ENCODE peak calls at places on chromosome 16, in nine cellular contexts. Y is epithelial cell of esophagus, I is adrenal gland, K is HFF-Myc, E is cardiac fibroblast, M is fibroblast of the aortic adventitia, T is AG09309, U is A549, X is lower lobe of right lung. D is an unnamed sample.

GRCh38 chr16:84633622-84634021 is 14.7 kb upstream of the KLHL36 start:
- DNase-seq in Y (no peak), I (no peak), K (no peak), E (peak; percentile 69), M (peak; percentile 40), T (no peak), U (no peak), X (peak; percentile 74), D (peak; percentile 58)

GRCh38 chr16:8555400-8555799 is 34.9 kb downstream of the TMEM114 start:
- DNase-seq in Y (no peak), I (no peak), K (no peak), E (no peak), M (no peak), T (no peak), U (no peak), X (no peak), D (no peak)

GRCh38 chr16:30472328-30472942 is at the start of gene ITGAL:
- DNase-seq in Y (peak; percentile 15), I (peak; percentile 26), K (no peak), E (no peak), M (no peak), T (no peak), U (no peak), X (peak; percentile 84), D (no peak)

GRCh38 chr16:80570106-80570478 is 29.3 kb downstream of the DYNLRB2 start:
- DNase-seq in Y (no peak), I (no peak), K (no peak), E (peak; percentile 62), M (peak; percentile 89), T (no peak), U (peak; percentile 4), X (no peak), D (peak; percentile 35)

GRCh38 chr16:68800257-68800875 is 43.0 kb upstream of the TANGO6 start:
- DNase-seq in Y (peak; percentile 84), I (peak; percentile 41), K (peak; percentile 69), E (peak; percentile 95), M (peak; percentile 96), T (peak; percentile 81), U (peak; percentile 77), X (no peak), D (no peak)

GRCh38 chr16:84774810-84775209 is 45.0 kb upstream of the CRISPLD2 start:
- DNase-seq in Y (peak; percentile 83), I (no peak), K (no peak), E (peak; percentile 88), M (peak; percentile 89), T (peak; percentile 68), U (no peak), X (no peak), D (no peak)

GRCh38 chr16:24737391-24737871 is 8.0 kb downstream of the TNRC6A start:
- DNase-seq in Y (peak; percentile 29), I (no peak), K (no peak), E (peak; percentile 54), M (peak; percentile 74), T (no peak), U (no peak), X (no peak), D (peak; percentile 30)

GRCh38 chr16:70370924-70371323 is 24.2 kb downstream of the DDX19A start:
- DNase-seq in Y (no peak), I (no peak), K (no peak), E (no peak), M (no peak), T (no peak), U (no peak), X (no peak), D (no peak)

GRCh38 chr16:85897384-85897783 is 1.6 kb upstream of the IRF8 start:
- DNase-seq in Y (no peak), I (no peak), K (no peak), E (no peak), M (no peak), T (no peak), U (no peak), X (no peak), D (no peak)

GRCh38 chr16:80158766-80159165 is 382.0 kb upstream of the DYNLRB2 start:
- DNase-seq in Y (peak; percentile 91), I (no peak), K (peak; percentile 44), E (no peak), M (peak; percentile 40), T (no peak), U (peak; percentile 38), X (no peak), D (no peak)

GRCh38 chr16:49103298-49103697 is 178.3 kb downstream of the CBLN1 start:
- DNase-seq in Y (no peak), I (no peak), K (no peak), E (no peak), M (no peak), T (no peak), U (no peak), X (no peak), D (no peak)

GRCh38 chr16:48542020-48542473 is 67.9 kb downstream of the N4BP1 start:
- DNase-seq in Y (peak; percentile 43), I (peak; percentile 57), K (no peak), E (peak; percentile 79), M (peak; percentile 77), T (no peak), U (peak; percentile 66), X (peak; percentile 75), D (no peak)

GRCh38 chr16:51982715-51983680 is 563.9 kb downstream of the TOX3 start:
- DNase-seq in Y (peak; percentile 81), I (peak; percentile 50), K (peak; percentile 41), E (peak; percentile 81), M (peak; percentile 86), T (peak; percentile 42), U (peak; percentile 76), X (no peak), D (peak; percentile 39)

GRCh38 chr16:49801290-49801689 is 54.6 kb downstream of the ZNF423 start:
- DNase-seq in Y (no peak), I (no peak), K (no peak), E (no peak), M (no peak), T (no peak), U (no peak), X (no peak), D (no peak)

DNA sequence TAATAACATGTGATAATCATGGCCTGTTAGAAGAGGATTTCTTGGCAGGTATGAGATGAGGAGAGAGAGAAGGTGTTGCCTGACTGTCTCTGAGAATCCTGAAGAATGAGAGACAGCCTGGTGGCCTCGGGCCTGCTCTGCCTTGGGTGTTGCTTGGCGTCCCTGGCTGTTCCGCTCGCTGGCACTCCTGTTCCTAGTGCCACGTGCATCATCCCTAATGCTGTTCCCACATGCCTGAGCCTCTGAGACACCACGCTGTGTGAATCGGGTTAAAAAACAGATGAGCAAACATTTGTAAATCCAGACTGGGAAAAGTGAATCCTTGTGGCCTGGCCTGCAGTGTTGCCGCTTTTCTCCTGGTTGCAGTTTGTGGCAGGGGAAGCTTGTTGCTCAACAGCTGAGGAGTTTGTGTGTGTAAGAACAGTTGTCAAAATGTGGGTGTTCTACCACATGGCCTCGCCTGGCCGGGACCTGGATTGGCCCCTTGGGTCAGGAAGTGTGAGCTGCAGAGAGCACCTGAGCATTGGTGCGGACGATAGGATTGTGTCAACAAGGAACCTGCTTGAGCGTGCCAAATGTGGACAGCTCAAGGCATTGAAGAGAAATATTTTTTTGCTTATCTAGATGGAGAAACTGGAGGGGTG is 22.0 kb downstream of the UBN1 start:
- DNase-seq in Y (peak; percentile 81), I (no peak), K (no peak), E (no peak), M (no peak), T (no peak), U (no peak), X (no peak), D (no peak)
- H3K4me3 ChIP-seq in Y (no peak overlapping the region), I (no peak overlapping the region), K (no peak overlapping the region), E (no peak overlapping the region), M (no peak overlapping the region), T (no peak overlapping the region), U (no peak overlapping the region), X (no peak overlapping the region), D (no peak overlapping the region)

DNA sequence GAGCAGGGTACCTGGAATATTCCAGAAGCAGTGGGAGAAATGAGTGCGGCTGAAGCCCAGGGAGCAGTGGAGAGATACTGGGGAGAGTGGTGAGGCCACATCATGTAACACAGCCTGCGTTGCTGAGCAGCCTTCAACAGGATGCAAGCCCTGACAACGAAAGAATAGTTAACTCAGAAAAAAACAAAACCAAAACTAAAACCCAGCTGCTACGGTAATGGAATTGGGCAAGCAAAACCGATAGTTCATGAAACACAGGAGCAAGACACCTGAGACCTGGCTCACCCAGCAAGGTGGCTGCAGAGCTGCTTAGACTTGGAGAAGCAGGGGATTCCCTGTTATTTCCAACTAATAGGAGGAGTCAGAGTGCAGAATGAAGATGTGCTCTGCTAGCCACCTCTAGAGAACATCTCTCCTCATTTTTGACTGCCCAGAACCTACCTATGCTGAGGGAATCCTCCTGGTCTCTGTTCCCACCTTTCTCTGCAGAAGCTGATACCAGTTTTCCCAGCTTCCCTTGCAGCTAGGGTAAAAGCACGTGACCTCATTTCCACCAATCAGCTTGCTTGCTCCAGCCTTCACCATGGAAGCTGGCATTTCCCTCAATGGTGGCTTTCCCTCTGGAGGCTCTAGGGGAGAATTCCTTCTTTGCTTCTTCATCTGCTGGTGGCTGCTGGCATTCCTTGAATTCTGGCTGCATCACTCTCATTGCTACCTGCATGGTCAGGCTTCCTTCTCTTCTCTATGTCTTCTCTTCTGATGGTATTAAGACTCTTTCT is 59.4 kb upstream of the XYLT1 start:
- DNase-seq in Y (no peak), I (no peak), K (no peak), E (no peak), M (no peak), T (no peak), U (no peak), X (no peak), D (no peak)
- TF ChIP-seq CTCF in Y (no peak), I (no peak), K (no peak), E (no peak), M (no peak), T (no peak), U (no peak), X (no peak), D (no peak)

GRCh38 chr16:14303182-14303618 is 232.1 kb downstream of the MRTFB start:
- DNase-seq in Y (peak; percentile 28), I (no peak), K (no peak), E (peak; percentile 39), M (peak; percentile 45), T (no peak), U (no peak), X (no peak), D (no peak)

GRCh38 chr16:14304891-14305459 is 233.9 kb downstream of the MRTFB start:
- DNase-seq in Y (no peak), I (no peak), K (no peak), E (no peak), M (no peak), T (no peak), U (no peak), X (no peak), D (no peak)

GRCh38 chr16:14302031-14302398 is 230.9 kb downstream of the MRTFB start:
- DNase-seq in Y (peak; percentile 79), I (peak; percentile 74), K (no peak), E (peak; percentile 83), M (peak; percentile 67), T (no peak), U (peak; percentile 81), X (no peak), D (no peak)

GRCh38 chr16:14302399-14303181 is 231.5 kb downstream of the MRTFB start:
- DNase-seq in Y (no peak), I (peak; percentile 58), K (no peak), E (no peak), M (no peak), T (no peak), U (peak; percentile 61), X (no peak), D (no peak)

GRCh38 chr16:14303654-14304394 is 232.7 kb downstream of the MRTFB start:
- DNase-seq in Y (no peak), I (peak; percentile 51), K (no peak), E (no peak), M (no peak), T (no peak), U (no peak), X (no peak), D (no peak)
- H3K4me3 ChIP-seq in Y (peak overlapping the region; percentile 70), I (no peak overlapping the region), K (peak overlapping the region; percentile 85), E (peak overlapping the region; percentile 83), M (peak overlapping the region; percentile 80), T (peak overlapping the region; percentile 97), U (peak overlapping the region; percentile 98), X (peak overlapping the region; percentile 74), D (peak overlapping the region; percentile 58)

GRCh38 chr16:28549301-28549899 is 4.3 kb upstream of the SGF29 start:
- DNase-seq in Y (peak; percentile 56), I (no peak), K (no peak), E (peak; percentile 68), M (peak; percentile 66), T (no peak), U (peak; percentile 62), X (no peak), D (no peak)
- TF ChIP-seq CTCF in Y (peak; percentile 76), I (peak; percentile 39), K (peak; percentile 47), E (peak; percentile 62), M (peak; percentile 70), T (peak; percentile 59), U (peak; percentile 79), X (peak; percentile 53), D (peak; percentile 63)

D was measured in retinal pigment epithelial cell.